ENCODE peak calls at places on chromosomes 2 and 18, in nine cellular contexts. B, W, G, J, V, A, F, M and I are unnamed samples.

GRCh38 chr2:2083113-2083757 is 247.8 kb downstream of the MYT1L start:
- DNase-seq in B (no peak), W (peak; percentile 43), G (peak; percentile 80), J (no peak), V (peak; percentile 25), A (no peak), F (no peak), M (no peak), I (no peak)

GRCh38 chr2:23324281-23324680 is 60.7 kb upstream of the KLHL29 start:
- DNase-seq in B (no peak), W (no peak), G (no peak), J (no peak), V (no peak), A (no peak), F (no peak), M (no peak), I (no peak)

GRCh38 chr2:170381678-170382077 is 203.7 kb downstream of the MYO3B start:
- DNase-seq in B (no peak), W (no peak), G (no peak), J (no peak), V (no peak), A (no peak), F (no peak), M (no peak), I (no peak)

GRCh38 chr2:140392824-140393223 is 1612.6 kb upstream of the NXPH2 start:
- DNase-seq in B (no peak), W (no peak), G (no peak), J (no peak), V (no peak), A (no peak), F (no peak), M (no peak), I (no peak)

GRCh38 chr18:6757966-6758365 is 28.4 kb downstream of the ARHGAP28 start:
- DNase-seq in B (no peak), W (no peak), G (no peak), J (peak; percentile 60), V (no peak), A (no peak), F (no peak), M (no peak), I (no peak)

GRCh38 chr2:174607989-174608865 is 10.6 kb upstream of the WIPF1 start:
- DNase-seq in B (peak; percentile 89), W (no peak), G (no peak), J (no peak), V (no peak), A (no peak), F (no peak), M (no peak), I (no peak)

GRCh38 chr2:120519469-120519868 is 173.5 kb downstream of the INHBB start:
- DNase-seq in B (no peak), W (no peak), G (no peak), J (no peak), V (no peak), A (no peak), F (no peak), M (no peak), I (no peak)

GRCh38 chr2:83106853-83107252 is 1352.2 kb downstream of the SUCLG1 start:
- DNase-seq in B (no peak), W (no peak), G (no peak), J (no peak), V (no peak), A (no peak), F (no peak), M (no peak), I (no peak)

GRCh38 chr2:239555566-239555895 is 154.7 kb upstream of the HDAC4 start:
- DNase-seq in B (no peak), W (no peak), G (no peak), J (no peak), V (no peak), A (no peak), F (no peak), M (no peak), I (no peak)

DNA sequence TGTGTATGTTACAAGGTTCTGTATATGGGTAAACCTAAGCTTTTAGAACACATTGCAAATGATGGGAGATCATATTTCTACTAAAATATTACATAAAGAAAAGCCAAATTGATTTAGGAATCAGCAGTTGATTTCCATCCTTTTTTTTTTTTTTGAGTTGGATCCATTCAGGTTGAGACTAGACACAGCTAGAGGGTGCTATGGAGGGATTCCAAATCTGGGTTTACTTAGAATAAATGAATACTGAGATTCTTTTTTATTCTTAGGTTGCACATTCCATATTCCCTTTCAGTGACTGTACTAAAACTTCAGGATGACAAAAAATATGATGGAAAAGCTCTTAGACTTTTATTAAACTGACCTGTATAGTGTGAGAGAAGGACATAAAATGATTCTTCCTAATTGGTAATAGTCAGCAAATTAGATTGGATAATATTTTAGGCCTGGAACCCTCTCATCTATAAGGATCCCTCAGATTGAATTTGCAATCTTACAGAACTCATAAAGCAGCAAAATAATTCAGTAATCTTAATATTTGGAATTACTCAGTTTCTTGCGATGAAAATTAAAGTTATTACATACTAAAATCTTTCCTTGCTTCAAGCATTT is 183.3 kb upstream of the SESTD1 start:
- DNase-seq in B (no peak), W (no peak), G (no peak), J (peak; percentile 21), V (no peak), A (no peak), F (no peak), M (no peak), I (no peak)
- TF ChIP-seq CTCF in B (no peak), W (no peak), G (no peak), J (peak; percentile 16), V (no peak), A (no peak), F (no peak), M (no peak), I (no peak)

DNA sequence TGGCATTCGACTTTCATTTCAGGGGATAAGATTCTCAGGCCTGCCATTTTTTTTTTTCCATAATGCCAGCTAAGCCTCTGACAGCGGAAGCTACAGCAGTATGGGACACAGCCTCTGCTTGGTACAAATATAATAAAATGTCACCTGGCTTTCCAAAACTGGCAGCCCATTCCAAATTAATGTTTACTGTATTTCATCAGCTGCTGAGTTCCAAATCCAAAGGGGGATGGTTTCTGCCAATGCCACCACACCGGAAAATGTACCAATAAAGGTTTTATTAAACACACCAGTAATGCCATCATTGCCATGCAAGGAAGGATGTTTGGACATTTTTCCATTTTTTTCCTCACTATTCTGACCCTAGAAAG is 275.8 kb upstream of the CCDC68 start:
- DNase-seq in B (no peak), W (no peak), G (no peak), J (no peak), V (no peak), A (no peak), F (no peak), M (no peak), I (no peak)
- H3K4me3 ChIP-seq in B (no peak overlapping the region), W (no peak overlapping the region), G (no peak overlapping the region), J (no peak overlapping the region), V (no peak overlapping the region), A (no peak overlapping the region), F (no peak overlapping the region), M (no peak overlapping the region), I (no peak overlapping the region)

DNA sequence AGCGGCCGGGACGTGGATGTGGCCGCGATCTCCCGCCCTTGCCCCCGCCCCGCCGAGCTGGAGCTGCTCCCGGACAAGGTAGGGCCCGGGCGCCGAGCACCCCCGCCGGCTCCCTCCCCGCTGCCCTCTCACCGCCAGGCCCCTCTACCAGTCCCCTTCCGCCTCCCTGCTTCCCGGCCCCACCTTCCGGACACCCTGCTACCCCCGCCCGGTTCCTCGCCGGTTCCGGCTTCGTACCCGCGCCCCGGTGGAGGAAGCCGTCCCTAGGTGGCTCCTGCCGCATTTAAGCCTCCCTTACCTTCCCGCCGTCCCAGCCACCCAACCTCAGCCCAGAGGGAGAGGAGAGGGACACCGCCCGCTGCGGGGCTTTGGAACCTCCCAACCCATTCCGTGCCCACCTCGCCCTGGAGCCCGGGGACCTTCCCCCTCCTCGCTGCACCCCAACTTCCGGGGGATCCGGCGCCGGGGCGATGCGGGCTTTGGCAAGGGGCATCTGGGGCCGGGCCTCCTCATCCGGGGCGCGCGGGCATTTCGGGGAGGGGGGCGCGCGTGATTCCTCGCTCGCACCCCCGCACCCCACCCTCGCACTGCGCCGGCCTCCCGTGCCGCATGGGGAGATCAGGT is 475 bp downstream of the B3GNT2 start:
- DNase-seq in B (no peak), W (peak; percentile 95), G (peak; percentile 67), J (no peak), V (peak; percentile 33), A (peak; percentile 24), F (peak; percentile 58), M (peak; percentile 77), I (no peak)
- TF ChIP-seq POLR2A in B (peak; percentile 6), W (no peak), G (no peak), J (no peak), V (no peak), A (no peak), F (no peak), M (no peak), I (no peak)

GRCh38 chr2:20452551-20452950 is 5.7 kb downstream of the RHOB start:
- DNase-seq in B (no peak), W (peak; percentile 43), G (peak; percentile 21), J (peak; percentile 39), V (no peak), A (peak; percentile 49), F (peak; percentile 44), M (no peak), I (peak; percentile 79)
- TF ChIP-seq CTCF in B (no peak), W (no peak), G (peak; percentile 26), J (peak; percentile 24), V (no peak), A (peak; percentile 9), F (peak; percentile 49), M (peak; percentile 28), I (no peak)

DNA sequence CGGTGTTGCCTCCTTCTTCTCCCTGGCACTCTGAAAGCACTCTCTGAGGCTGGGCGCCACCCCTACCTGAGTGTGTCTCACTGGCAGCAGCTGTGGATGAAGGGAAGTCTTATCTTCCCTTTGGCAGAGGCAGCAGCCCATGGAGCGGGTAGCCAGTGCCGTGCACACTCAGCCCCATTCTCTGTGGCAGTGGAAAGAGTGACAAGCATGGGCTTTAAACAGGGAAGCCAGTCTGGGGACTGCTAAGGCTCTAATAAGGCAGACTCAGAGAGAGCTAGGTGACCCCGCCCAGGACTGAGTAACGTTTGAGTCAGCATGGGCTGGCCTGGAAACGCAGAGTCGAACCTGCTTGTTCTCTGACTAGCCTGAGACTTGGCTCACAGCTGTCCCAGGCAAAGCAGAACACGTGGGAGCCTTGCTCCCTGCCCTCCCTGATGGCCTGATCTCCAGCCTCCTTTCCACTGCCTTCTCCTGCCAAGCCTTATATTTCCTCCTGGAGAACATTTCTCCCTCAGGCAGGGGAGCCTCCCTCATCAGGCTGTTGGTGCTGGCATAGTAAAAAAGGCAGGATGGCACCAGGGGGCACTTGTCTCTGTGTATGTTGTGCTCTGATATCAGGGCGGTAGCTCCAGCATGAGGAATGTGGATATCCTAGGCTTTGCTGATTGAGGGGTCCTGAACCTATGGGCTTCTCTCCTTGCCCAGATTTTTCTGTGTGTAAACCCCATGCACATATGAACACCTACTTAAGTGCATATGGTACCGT is 93.9 kb upstream of the LGALSL start:
- DNase-seq in B (no peak), W (no peak), G (peak; percentile 82), J (peak; percentile 92), V (peak; percentile 78), A (peak; percentile 32), F (peak; percentile 95), M (no peak), I (peak; percentile 92)
- H3K4me3 ChIP-seq in B (no peak overlapping the region), W (no peak overlapping the region), G (no peak overlapping the region), J (no peak overlapping the region), V (no peak overlapping the region), A (no peak overlapping the region), F (no peak overlapping the region), M (no peak overlapping the region), I (no peak overlapping the region)

GRCh38 chr2:88836351-88836750 is 144.9 kb downstream of the RPIA start:
- DNase-seq in B (no peak), W (no peak), G (no peak), J (no peak), V (no peak), A (no peak), F (no peak), M (no peak), I (no peak)
- TF ChIP-seq POLR2A in B (no peak), W (no peak), G (no peak), J (no peak), V (no peak), A (no peak), F (no peak), M (no peak), I (no peak)